ENCODE peak calls at places on chromosome 3, in seven cellular contexts. P is neuronal stem cell; A is ACHN; O is stimulated activated CD4-positive, alpha-beta T cell treated with anti-CD3 and anti-CD28 coated beads, Interleukin-1b, Interleukin-23, amount 100 ng/mL, for 1 hour; V is Peyer's patch; Z is substantia nigra; Q is neural crest cell. S is an unnamed sample.
A peak's percentile ranks its signal among the peaks of the same experiment; 100 is the strongest.

GRCh38 chr3:22632566-22632965 is 570.6 kb upstream of the UBE2E2 start:
- DNase-seq in P (no peak), A (no peak), O (no peak), V (no peak), Z (no peak), Q (no peak), S (no peak)

GRCh38 chr3:4993276-4994143 is 14.3 kb downstream of the BHLHE40 start:
- DNase-seq in P (no peak), A (no peak), O (no peak), V (no peak), Z (no peak), Q (no peak), S (no peak)

GRCh38 chr3:52004158-52004787 is 8.6 kb upstream of the RPL29 start:
- DNase-seq in P (peak; percentile 71), A (no peak), O (no peak), V (no peak), Z (peak; percentile 62), Q (peak; percentile 65), S (peak; percentile 82)

GRCh38 chr3:45787551-45787950 is 8.8 kb downstream of the SLC6A20 start:
- DNase-seq in P (no peak), A (no peak), O (no peak), V (no peak), Z (no peak), Q (no peak), S (no peak)

GRCh38 chr3:177287231-177287630 is 89.9 kb upstream of the TBL1XR1 start:
- DNase-seq in P (no peak), A (no peak), O (no peak), V (no peak), Z (no peak), Q (no peak), S (no peak)

GRCh38 chr3:183375337-183375736 is 53.1 kb downstream of the MCF2L2 start:
- DNase-seq in P (no peak), A (no peak), O (no peak), V (no peak), Z (no peak), Q (no peak), S (no peak)

GRCh38 chr3:153513236-153513635 is 351.2 kb downstream of the RAP2B start:
- DNase-seq in P (no peak), A (no peak), O (no peak), V (no peak), Z (no peak), Q (no peak), S (no peak)

GRCh38 chr3:46096336-46096735 is 69.1 kb upstream of the XCR1 start:
- DNase-seq in P (no peak), A (no peak), O (no peak), V (no peak), Z (no peak), Q (no peak), S (no peak)

GRCh38 chr3:32467333-32468070 is 35.1 kb downstream of the CMTM6 start:
- DNase-seq in P (peak; percentile 73), A (peak; percentile 58), O (peak; percentile 69), V (peak; percentile 80), Z (peak; percentile 71), Q (peak; percentile 85), S (peak; percentile 89)

GRCh38 chr3:3191675-3192480 is 12.4 kb upstream of the CRBN start:
- DNase-seq in P (no peak), A (no peak), O (no peak), V (no peak), Z (no peak), Q (no peak), S (no peak)

GRCh38 chr3:179760944-179761343 is 108.1 kb downstream of the USP13 start:
- DNase-seq in P (no peak), A (peak; percentile 58), O (no peak), V (no peak), Z (no peak), Q (no peak), S (no peak)

GRCh38 chr3:46829699-46830208 is 33.5 kb downstream of the MYL3 start:
- DNase-seq in P (no peak), A (no peak), O (no peak), V (no peak), Z (no peak), Q (no peak), S (no peak)

GRCh38 chr3:147377412-147378185 is 28.7 kb downstream of the ZIC4 start:
- DNase-seq in P (no peak), A (no peak), O (no peak), V (no peak), Z (no peak), Q (no peak), S (no peak)

GRCh38 chr3:8157640-8158039 is 344.0 kb upstream of the LMCD1 start:
- DNase-seq in P (no peak), A (no peak), O (no peak), V (no peak), Z (no peak), Q (no peak), S (no peak)

GRCh38 chr3:195007794-195008193 is 263.2 kb downstream of the XXYLT1 start:
- DNase-seq in P (no peak), A (no peak), O (no peak), V (no peak), Z (no peak), Q (no peak), S (no peak)

GRCh38 chr3:58490860-58491501 is 915 bp upstream of the KCTD6 start:
- DNase-seq in P (no peak), A (no peak), O (no peak), V (peak; percentile 55), Z (no peak), Q (no peak), S (no peak)

GRCh38 chr3:46500631-46501377 is 3.0 kb downstream of the RTP3 start:
- DNase-seq in P (no peak), A (no peak), O (no peak), V (no peak), Z (no peak), Q (no peak), S (no peak)

GRCh38 chr3:178385280-178385952 is 150.8 kb upstream of the KCNMB2 start:
- DNase-seq in P (peak; percentile 48), A (peak; percentile 31), O (no peak), V (no peak), Z (peak; percentile 2), Q (peak; percentile 59), S (peak; percentile 7)

GRCh38 chr3:152417181-152417580 is 148.5 kb downstream of the MBNL1 start:
- DNase-seq in P (no peak), A (no peak), O (no peak), V (no peak), Z (no peak), Q (no peak), S (no peak)

GRCh38 chr3:188749010-188749617 is 422.7 kb upstream of the TPRG1 start:
- DNase-seq in P (peak; percentile 6), A (peak; percentile 42), O (peak; percentile 18), V (no peak), Z (no peak), Q (peak; percentile 13), S (no peak)

GRCh38 chr3:98777801-98778220 is 14.7 kb downstream of the ST3GAL6 start:
- DNase-seq in P (no peak), A (no peak), O (no peak), V (no peak), Z (no peak), Q (no peak), S (no peak)

GRCh38 chr3:187922704-187923393 is 177.6 kb upstream of the BCL6 start:
- DNase-seq in P (no peak), A (no peak), O (no peak), V (no peak), Z (no peak), Q (no peak), S (no peak)

GRCh38 chr3:136543385-136543784 is 208.8 kb downstream of the STAG1 start:
- DNase-seq in P (no peak), A (no peak), O (no peak), V (no peak), Z (no peak), Q (no peak), S (no peak)

GRCh38 chr3:45029661-45030060 is 3.6 kb downstream of the CLEC3B start:
- DNase-seq in P (no peak), A (no peak), O (no peak), V (no peak), Z (no peak), Q (no peak), S (no peak)

GRCh38 chr3:133374706-133375105 is 25.1 kb upstream of the BFSP2 start:
- DNase-seq in P (peak; percentile 45), A (no peak), O (no peak), V (no peak), Z (no peak), Q (no peak), S (no peak)

GRCh38 chr3:49606427-49606826 is 52.1 kb downstream of the BSN start:
- DNase-seq in P (no peak), A (no peak), O (no peak), V (no peak), Z (no peak), Q (no peak), S (no peak)

GRCh38 chr3:109161487-109162108 is 25.1 kb downstream of the C3orf85 start:
- DNase-seq in P (no peak), A (no peak), O (no peak), V (no peak), Z (no peak), Q (no peak), S (no peak)

GRCh38 chr3:128420720-128421438 is 45.8 kb downstream of the DNAJB8 start:
- DNase-seq in P (no peak), A (no peak), O (no peak), V (no peak), Z (no peak), Q (no peak), S (no peak)

GRCh38 chr3:43624619-43625305 is 3.0 kb upstream of the ANO10 start:
- DNase-seq in P (no peak), A (no peak), O (no peak), V (no peak), Z (no peak), Q (no peak), S (no peak)

GRCh38 chr3:194053136-194053535 is 82.8 kb upstream of the HES1 start:
- DNase-seq in P (no peak), A (no peak), O (no peak), V (no peak), Z (no peak), Q (no peak), S (no peak)

GRCh38 chr3:79367066-79367465 is 400.7 kb downstream of the ROBO1 start:
- DNase-seq in P (no peak), A (peak; percentile 31), O (no peak), V (no peak), Z (no peak), Q (no peak), S (no peak)

GRCh38 chr3:130508970-130509369 is 8.0 kb upstream of the COL6A6 start:
- DNase-seq in P (no peak), A (no peak), O (no peak), V (no peak), Z (no peak), Q (no peak), S (no peak)

GRCh38 chr3:106262976-106263375 is 394.2 kb upstream of the CBLB start:
- DNase-seq in P (no peak), A (no peak), O (no peak), V (no peak), Z (no peak), Q (no peak), S (peak; percentile 18)

GRCh38 chr3:45337839-45338470 is 50.4 kb upstream of the LARS2 start:
- DNase-seq in P (no peak), A (no peak), O (no peak), V (no peak), Z (no peak), Q (no peak), S (no peak)

GRCh38 chr3:159762981-159763465 is 225.6 kb upstream of the IL12A start:
- DNase-seq in P (peak; percentile 12), A (peak; percentile 84), O (no peak), V (peak; percentile 54), Z (no peak), Q (peak; percentile 28), S (peak; percentile 36)

GRCh38 chr3:36701903-36702374 is 62.4 kb downstream of the DCLK3 start:
- DNase-seq in P (no peak), A (no peak), O (no peak), V (no peak), Z (no peak), Q (no peak), S (no peak)

GRCh38 chr3:155233213-155233612 is 60.3 kb downstream of the STRIT1 start:
- DNase-seq in P (no peak), A (no peak), O (no peak), V (no peak), Z (no peak), Q (no peak), S (no peak)

S was measured in HuH-7.